ENCODE peak calls at places on chromosomes 16 and 17, in seven cellular contexts. T, S, H, B, Z, Q and D are unnamed samples.

GRCh38 chr16:69225136-69225535 is 38.2 kb downstream of the SNTB2 start:
- DNase-seq in B (no peak), H (no peak), T (no peak), Z (no peak), Q (no peak), S (no peak), D (no peak)

GRCh38 chr17:40190197-40191021 is 13.1 kb downstream of the RAPGEFL1 start:
- DNase-seq in Q (peak; percentile 83), S (peak; percentile 42), H (no peak), T (peak; percentile 91), Z (no peak), B (no peak), D (no peak)

GRCh38 chr17:46771601-46772012 is 46.9 kb downstream of the WNT3 start:
- DNase-seq in T (peak; percentile 72), Q (peak; percentile 66), H (no peak), Z (no peak), S (peak; percentile 28), B (peak; percentile 58), D (no peak)

GRCh38 chr17:75270218-75270965 is 639 bp downstream of the MIF4GD start:
- DNase-seq in Q (peak; percentile 72), Z (peak; percentile 82), S (peak; percentile 86), B (peak; percentile 50), T (peak; percentile 82), H (no peak), D (peak; percentile 76)

GRCh38 chr16:80062361-80063027 is 462.0 kb upstream of the MAF start:
- DNase-seq in Q (no peak), B (no peak), T (no peak), Z (peak; percentile 88), H (no peak), S (no peak), D (no peak)

GRCh38 chr17:64094412-64094811 is 35.5 kb downstream of the ERN1 start:
- DNase-seq in Z (no peak), Q (no peak), S (no peak), T (no peak), B (no peak), H (no peak), D (no peak)

GRCh38 chr17:82013341-82013740 is 9.3 kb downstream of the CENPX start:
- DNase-seq in Q (no peak), Z (no peak), H (no peak), B (no peak), S (no peak), T (no peak), D (peak; percentile 10)

GRCh38 chr16:17556276-17557052 is 85.7 kb upstream of the XYLT1 start:
- DNase-seq in Z (peak; percentile 81), S (no peak), B (peak; percentile 26), H (peak; percentile 2), T (peak; percentile 41), Q (peak; percentile 63), D (peak; percentile 33)

GRCh38 chr17:74478369-74479100 is 12.1 kb downstream of the CD300A start:
- DNase-seq in S (no peak), T (no peak), H (no peak), B (no peak), Z (peak; percentile 38), Q (no peak), D (no peak)

GRCh38 chr17:65155622-65156021 is 18.5 kb downstream of the RGS9 start:
- DNase-seq in Q (no peak), B (no peak), T (no peak), S (no peak), Z (no peak), H (no peak), D (no peak)

GRCh38 chr16:22397931-22398330 is 23.5 kb upstream of the CDR2 start:
- DNase-seq in T (no peak), Z (no peak), S (no peak), Q (no peak), H (no peak), B (no peak), D (no peak)

GRCh38 chr17:13484020-13484419 is 117.7 kb downstream of the HS3ST3A1 start:
- DNase-seq in B (no peak), H (no peak), S (no peak), Q (no peak), Z (no peak), T (no peak), D (peak; percentile 78)

GRCh38 chr17:67490471-67490870 is 113.4 kb downstream of the PITPNC1 start:
- DNase-seq in T (peak; percentile 57), Q (no peak), H (no peak), B (no peak), Z (no peak), S (no peak), D (no peak)

GRCh38 chr16:13997933-13998332 is 73.2 kb upstream of the MRTFB start:
- DNase-seq in S (no peak), Z (no peak), B (no peak), Q (no peak), H (no peak), T (no peak), D (no peak)

GRCh38 chr16:3999479-3999868 is 116.8 kb downstream of the ADCY9 start:
- DNase-seq in Q (peak; percentile 78), T (no peak), Z (peak; percentile 58), B (no peak), H (no peak), S (peak; percentile 61), D (peak; percentile 81)

GRCh38 chr17:40561871-40562611 is 3.2 kb downstream of the CCR7 start:
- DNase-seq in B (no peak), T (peak; percentile 42), S (no peak), H (no peak), Q (no peak), Z (no peak), D (no peak)

DNA sequence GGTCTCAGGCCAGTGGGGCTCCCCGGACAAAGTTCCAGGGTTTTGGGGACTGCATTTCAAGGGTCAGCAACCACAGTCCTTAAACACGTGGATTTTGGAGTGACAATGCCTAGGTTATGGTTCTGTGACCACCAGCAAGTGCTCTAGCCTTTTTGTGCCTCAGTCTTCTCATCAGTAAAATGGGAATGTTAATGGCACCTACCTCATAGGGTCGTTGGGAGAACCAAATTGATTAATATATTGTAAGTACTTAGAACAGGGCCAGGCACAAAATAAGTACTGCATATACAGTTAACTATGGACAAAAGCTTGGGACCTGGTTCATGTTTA is 13.8 kb downstream of the IL4R start:
- DNase-seq in T (no peak), H (no peak), B (no peak), S (no peak), Z (no peak), Q (no peak), D (no peak)
- H3K4me1 ChIP-seq in T (peaks cover 9% of the 10 kb centered on the region), H (peaks cover 25% of the 10 kb centered on the region), B (peaks cover 4% of the 10 kb centered on the region), S (peaks cover 30% of the 10 kb centered on the region), Z (peaks cover 29% of the 10 kb centered on the region), Q (peaks cover 30% of the 10 kb centered on the region), D (peaks cover 26% of the 10 kb centered on the region)

DNA sequence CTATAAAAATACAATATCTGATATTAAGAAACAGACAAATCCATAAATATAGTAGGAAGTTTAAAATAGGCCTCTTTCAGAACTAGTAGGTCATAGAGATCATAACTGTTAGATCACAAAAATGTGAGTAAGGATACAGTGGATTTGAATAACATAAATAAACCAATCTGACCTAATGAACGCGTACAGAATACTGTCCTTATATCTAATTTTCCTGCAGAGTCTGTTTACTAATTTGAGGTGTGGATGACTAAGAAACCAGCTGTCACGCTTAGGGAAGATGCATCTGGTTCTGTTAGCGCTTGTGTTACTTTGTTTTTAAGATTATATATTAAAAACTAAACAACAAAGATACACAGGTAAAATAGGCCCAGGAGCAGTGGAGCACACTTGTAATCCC is 14.8 kb downstream of the CPD start:
- DNase-seq in B (no peak), S (peak; percentile 45), Q (no peak), Z (no peak), T (no peak), H (no peak), D (peak; percentile 29)
- H3K4ac ChIP-seq in B (no peak overlapping the region), S (no peak overlapping the region), Q (no peak overlapping the region), Z (no peak overlapping the region), T (no peak overlapping the region), H (no peak overlapping the region), D (no peak overlapping the region)

GRCh38 chr17:77393274-77393600 is 252.5 kb downstream of the SEC14L1 start:
- DNase-seq in B (no peak), H (no peak), Z (no peak), T (no peak), S (no peak), Q (no peak), D (no peak)

GRCh38 chr17:77393867-77394539 is 253.2 kb downstream of the SEC14L1 start:
- DNase-seq in T (no peak), Z (no peak), Q (no peak), S (no peak), B (no peak), H (no peak), D (no peak)

GRCh38 chr17:77395609-77396008 is 254.8 kb downstream of the SEC14L1 start:
- DNase-seq in Z (no peak), S (no peak), Q (no peak), T (no peak), H (no peak), B (no peak), D (no peak)

GRCh38 chr17:77396610-77397009 is 255.8 kb downstream of the SEC14L1 start:
- DNase-seq in B (no peak), S (no peak), Z (no peak), T (no peak), Q (no peak), H (no peak), D (no peak)

GRCh38 chr17:77394540-77395295 is 253.9 kb downstream of the SEC14L1 start:
- DNase-seq in B (no peak), S (no peak), T (no peak), Z (no peak), H (no peak), Q (no peak), D (no peak)
- H3K4me1 ChIP-seq in B (peaks cover 38% of the 10 kb centered on the region), S (peaks cover 48% of the 10 kb centered on the region), T (peaks cover 11% of the 10 kb centered on the region), Z (peaks cover 45% of the 10 kb centered on the region), H (peaks cover 16% of the 10 kb centered on the region), Q (peaks cover 31% of the 10 kb centered on the region), D (peaks cover 45% of the 10 kb centered on the region)

DNA sequence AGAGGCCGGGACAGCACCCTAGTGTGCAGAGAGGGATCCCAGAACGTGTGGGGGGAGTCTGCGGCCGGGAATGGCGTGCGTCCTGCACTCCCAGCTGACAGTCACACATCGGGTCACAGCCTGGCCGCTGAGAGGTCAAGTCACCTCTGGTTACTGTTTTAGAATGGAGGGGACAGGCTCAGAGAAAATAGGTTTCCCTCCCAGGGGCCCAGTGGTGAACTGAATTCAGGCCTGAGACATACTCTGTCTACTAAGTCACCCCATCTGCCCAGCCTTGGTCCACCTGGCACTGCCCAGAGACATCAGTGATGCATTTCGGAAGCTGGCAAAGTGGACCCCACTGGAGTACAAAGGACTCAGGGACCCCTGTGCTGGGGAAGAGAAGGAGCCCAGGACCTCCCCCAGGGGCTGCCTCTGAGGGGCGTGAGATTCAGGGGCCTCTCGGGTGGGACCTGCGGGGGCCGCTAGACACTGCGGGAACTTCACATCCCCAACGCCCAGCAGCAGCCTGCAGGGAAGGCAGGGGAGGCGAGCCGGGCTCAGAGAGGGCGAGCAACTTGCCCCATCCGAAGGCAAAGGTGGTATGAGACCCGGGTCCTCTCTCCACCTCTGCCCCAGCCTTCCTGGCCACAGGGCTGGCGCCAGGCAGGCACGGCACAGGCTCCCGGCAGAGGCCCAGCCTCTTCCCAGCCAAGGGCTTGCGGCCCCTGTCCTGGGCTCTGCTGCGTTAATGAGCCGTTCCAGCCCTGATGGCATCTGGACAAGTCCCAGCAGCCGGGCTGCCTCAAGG is 870 bp upstream of the HS3ST6 start:
- DNase-seq in T (peak; percentile 29), Z (no peak), H (no peak), B (no peak), Q (no peak), S (no peak), D (no peak)
- H3K4ac ChIP-seq in T (no peak overlapping the region), Z (no peak overlapping the region), H (peak overlapping the region; percentile 62), B (no peak overlapping the region), Q (no peak overlapping the region), S (no peak overlapping the region), D (no peak overlapping the region)